ENCODE peak calls at places on chromosome 13, in ten cellular contexts. H, G, L, M, A, S, R, Z, U and P are unnamed samples.

GRCh38 chr13:105603283-105603682 is 932.2 kb downstream of the EFNB2 start:
- DNase-seq in Z (no peak), H (no peak), M (no peak), S (no peak), G (no peak), U (no peak), L (no peak), R (no peak), A (no peak), P (no peak)

GRCh38 chr13:110680852-110681251 is 25.1 kb downstream of the CARS2 start:
- DNase-seq in M (no peak), L (peak; percentile 82), A (peak; percentile 46), R (no peak), U (no peak), Z (no peak), G (no peak), H (no peak), S (peak; percentile 29), P (no peak)

GRCh38 chr13:35283856-35284255 is 192.6 kb downstream of the MAB21L1 start:
- DNase-seq in M (peak; percentile 31), R (no peak), H (no peak), Z (no peak), U (no peak), G (no peak), A (no peak), S (peak; percentile 63), L (no peak), P (no peak)

GRCh38 chr13:109698779-109699178 is 87.6 kb downstream of the IRS2 start:
- DNase-seq in M (no peak), S (peak; percentile 85), Z (no peak), H (peak; percentile 34), G (no peak), R (peak; percentile 46), L (peak; percentile 81), A (no peak), U (no peak), P (peak; percentile 28)

GRCh38 chr13:89930861-89931260 is 1416.6 kb upstream of the MIR17HG start:
- DNase-seq in M (no peak), U (no peak), G (no peak), Z (no peak), R (no peak), A (no peak), L (peak; percentile 5), S (no peak), H (no peak), P (no peak)

GRCh38 chr13:105996391-105997028 is 539.0 kb downstream of the EFNB2 start:
- DNase-seq in R (no peak), U (no peak), H (no peak), M (no peak), S (no peak), Z (no peak), L (no peak), G (no peak), A (no peak), P (no peak)

GRCh38 chr13:39327080-39327479 is 275.9 kb downstream of the LHFPL6 start:
- DNase-seq in G (no peak), M (no peak), H (no peak), A (peak; percentile 61), Z (no peak), R (no peak), L (no peak), U (no peak), S (no peak), P (no peak)

GRCh38 chr13:45167611-45168554 is 33.0 kb downstream of the KCTD4 start:
- DNase-seq in M (no peak), S (peak; percentile 38), G (no peak), U (no peak), Z (no peak), R (no peak), A (no peak), H (no peak), L (peak; percentile 76), P (no peak)

GRCh38 chr13:31767175-31767900 is 28.0 kb downstream of the RXFP2 start:
- DNase-seq in L (peak; percentile 15), S (peak; percentile 98), A (no peak), M (no peak), R (peak; percentile 94), U (no peak), G (no peak), H (peak; percentile 91), Z (no peak), P (peak; percentile 88)

GRCh38 chr13:45219123-45219891 is 18.5 kb upstream of the KCTD4 start:
- DNase-seq in U (no peak), S (no peak), H (no peak), A (no peak), R (no peak), Z (no peak), G (no peak), M (no peak), L (no peak), P (no peak)

GRCh38 chr13:47190696-47191095 is 293.8 kb upstream of the HTR2A start:
- DNase-seq in M (no peak), U (no peak), H (no peak), L (no peak), A (no peak), Z (no peak), G (no peak), R (no peak), S (peak; percentile 40), P (no peak)

GRCh38 chr13:70527553-70527952 is 419.3 kb upstream of the KLHL1 start:
- DNase-seq in G (no peak), S (no peak), Z (no peak), M (no peak), R (no peak), A (no peak), H (no peak), L (no peak), U (no peak), P (no peak)

GRCh38 chr13:32409561-32410440 is 18.1 kb downstream of the N4BP2L1 start:
- DNase-seq in U (no peak), R (peak; percentile 84), L (no peak), H (no peak), G (no peak), A (peak; percentile 60), Z (no peak), S (peak; percentile 81), M (no peak), P (peak; percentile 11)

GRCh38 chr13:30673669-30674521 is 56.2 kb downstream of the USPL1 start:
- DNase-seq in S (peak; percentile 80), G (peak; percentile 67), A (peak; percentile 93), Z (peak; percentile 61), M (peak; percentile 55), H (peak; percentile 58), L (peak; percentile 96), R (peak; percentile 91), U (peak; percentile 95), P (peak; percentile 62)

GRCh38 chr13:30671271-30671815 is 53.6 kb downstream of the USPL1 start:
- DNase-seq in M (no peak), S (no peak), R (no peak), Z (no peak), H (no peak), A (no peak), G (no peak), L (peak; percentile 55), U (no peak), P (no peak)

GRCh38 chr13:30679483-30680330 is 55.6 kb upstream of the ALOX5AP start:
- DNase-seq in G (no peak), M (no peak), Z (no peak), U (no peak), A (peak; percentile 60), H (no peak), R (peak; percentile 55), S (peak; percentile 51), L (peak; percentile 82), P (no peak)

GRCh38 chr13:30681489-30682242 is 53.7 kb upstream of the ALOX5AP start:
- DNase-seq in S (peak; percentile 80), G (no peak), H (peak; percentile 34), A (no peak), Z (no peak), M (no peak), U (no peak), R (peak; percentile 66), L (peak; percentile 54), P (peak; percentile 68)

GRCh38 chr13:30676672-30677071 is 58.7 kb upstream of the ALOX5AP start:
- DNase-seq in L (peak; percentile 83), A (no peak), Z (no peak), U (no peak), M (no peak), S (peak; percentile 55), G (no peak), H (no peak), R (peak; percentile 37), P (no peak)
- TF ChIP-seq CTCF in L (peak; percentile 45), A (peak; percentile 31), Z (peak; percentile 15), U (no peak), M (peak; percentile 40), S (peak; percentile 55), G (peak; percentile 8), H (peak; percentile 44), R (peak; percentile 54), P (peak; percentile 54)

GRCh38 chr13:79913141-79913827 is 427.6 kb downstream of the SPRY2 start:
- DNase-seq in Z (no peak), U (no peak), L (no peak), G (no peak), M (no peak), S (no peak), A (no peak), H (no peak), R (no peak), P (no peak)
- H3K4me3 ChIP-seq in Z (no peak overlapping the region), U (no peak overlapping the region), L (no peak overlapping the region), G (no peak overlapping the region), M (no peak overlapping the region), S (no peak overlapping the region), A (no peak overlapping the region), H (no peak overlapping the region), R (no peak overlapping the region), P (no peak overlapping the region)

GRCh38 chr13:37127706-37128241 is 22.3 kb upstream of the CSNK1A1L start:
- DNase-seq in M (peak; percentile 52), S (peak; percentile 94), U (no peak), A (no peak), L (peak; percentile 79), Z (no peak), R (peak; percentile 96), H (peak; percentile 40), G (no peak), P (no peak)

GRCh38 chr13:37132211-37132610 is 26.7 kb upstream of the CSNK1A1L start:
- DNase-seq in R (no peak), S (no peak), Z (no peak), G (no peak), L (no peak), A (no peak), M (no peak), H (no peak), U (no peak), P (no peak)

GRCh38 chr13:37134411-37135041 is 29.1 kb upstream of the CSNK1A1L start:
- DNase-seq in M (no peak), U (no peak), L (no peak), S (peak; percentile 91), H (peak; percentile 82), R (peak; percentile 95), G (no peak), A (no peak), Z (no peak), P (peak; percentile 97)

GRCh38 chr13:37129867-37130266 is 24.4 kb upstream of the CSNK1A1L start:
- DNase-seq in G (no peak), H (no peak), S (no peak), A (no peak), R (no peak), M (no peak), Z (no peak), L (no peak), U (no peak), P (no peak)

GRCh38 chr13:37131092-37131491 is 25.6 kb upstream of the CSNK1A1L start:
- DNase-seq in S (no peak), M (no peak), Z (no peak), L (no peak), H (no peak), U (no peak), R (no peak), G (no peak), A (no peak), P (no peak)
- TF ChIP-seq CTCF in S (no peak), M (no peak), Z (no peak), L (no peak), H (no peak), U (no peak), R (no peak), G (no peak), A (no peak), P (no peak)

GRCh38 chr13:19591864-19592263 is 30.5 kb upstream of the TPTE2 start:
- DNase-seq in L (no peak), S (no peak), A (no peak), H (no peak), G (no peak), Z (no peak), M (no peak), U (no peak), R (no peak), P (no peak)
- H3K4me3 ChIP-seq in L (no peak overlapping the region), S (no peak overlapping the region), A (no peak overlapping the region), H (no peak overlapping the region), G (no peak overlapping the region), Z (no peak overlapping the region), M (no peak overlapping the region), U (no peak overlapping the region), R (no peak overlapping the region), P (no peak overlapping the region)